ENCODE peak calls at places on chromosome 21, in four cellular contexts. F is PC-9, Q is neuronal stem cell, O is breast epithelium. R is an unnamed sample.

GRCh38 chr21:40964691-40965090 is 117.7 kb upstream of the DSCAM start:
- DNase-seq in F (no peak), Q (no peak), O (no peak), R (no peak)

GRCh38 chr21:35329940-35330670 is 281.0 kb upstream of the RUNX1 start:
- DNase-seq in F (no peak), Q (no peak), O (no peak), R (no peak)

GRCh38 chr21:33495743-33496142 is 4.2 kb upstream of the DNAJC28 start:
- DNase-seq in F (no peak), Q (no peak), O (no peak), R (no peak)

GRCh38 chr21:41747943-41748738 is 18.7 kb downstream of the RIPK4 start:
- DNase-seq in F (peak; percentile 22), Q (no peak), O (no peak), R (no peak)

GRCh38 chr21:37008705-37009104 is 2.2 kb downstream of the RIPPLY3 start:
- DNase-seq in F (no peak), Q (no peak), O (no peak), R (no peak)

GRCh38 chr21:39313042-39313456 is 383 bp downstream of the BRWD1 start:
- DNase-seq in F (no peak), Q (peak; percentile 26), O (no peak), R (peak; percentile 33)

GRCh38 chr21:43331962-43332458 is 94.9 kb downstream of the SIK1 start:
- DNase-seq in F (no peak), Q (no peak), O (peak; percentile 80), R (peak; percentile 33)

GRCh38 chr21:37829447-37829846 is 86.8 kb downstream of the KCNJ6 start:
- DNase-seq in F (no peak), Q (no peak), O (no peak), R (no peak)

GRCh38 chr21:32331444-32332305 is 33.0 kb downstream of the MRAP start:
- DNase-seq in F (no peak), Q (peak; percentile 23), O (no peak), R (no peak)

GRCh38 chr21:43800124-43800523 is 10.7 kb downstream of the RRP1 start:
- DNase-seq in F (no peak), Q (no peak), O (no peak), R (no peak)

GRCh38 chr21:42079939-42080787 is 9.0 kb downstream of the UMODL1 start:
- DNase-seq in F (no peak), Q (no peak), O (no peak), R (no peak)

GRCh38 chr21:32888971-32889370 is 117.4 kb upstream of the PAXBP1 start:
- DNase-seq in F (no peak), Q (no peak), O (no peak), R (no peak)

GRCh38 chr21:33682992-33683627 is 40.8 kb downstream of the ITSN1 start:
- DNase-seq in F (peak; percentile 96), Q (no peak), O (no peak), R (no peak)

GRCh38 chr21:17089121-17089520 is 423.7 kb upstream of the CXADR start:
- DNase-seq in F (no peak), Q (no peak), O (no peak), R (no peak)

GRCh38 chr21:16154961-16155360 is 425.2 kb downstream of the USP25 start:
- DNase-seq in F (no peak), Q (no peak), O (no peak), R (no peak)

GRCh38 chr21:38721055-38721454 is 84.7 kb upstream of the ETS2 start:
- DNase-seq in F (no peak), Q (no peak), O (no peak), R (no peak)

GRCh38 chr21:8997011-8997440 is 1524.4 kb upstream of the TPTE start:
- DNase-seq in F (no peak), Q (no peak), O (no peak), R (no peak)

GRCh38 chr21:34113842-34114241 is 40.5 kb downstream of the MRPS6 start:
- DNase-seq in F (no peak), Q (no peak), O (no peak), R (no peak)

GRCh38 chr21:25967566-25968438 is 202.8 kb downstream of the APP start:
- DNase-seq in F (no peak), Q (no peak), O (no peak), R (no peak)

GRCh38 chr21:37717534-37717933 is 198.7 kb downstream of the KCNJ6 start:
- DNase-seq in F (no peak), Q (no peak), O (no peak), R (no peak)

GRCh38 chr21:42674351-42674940 is 21.0 kb downstream of the PDE9A start:
- DNase-seq in F (no peak), Q (peak; percentile 38), O (no peak), R (peak; percentile 12)

GRCh38 chr21:32726742-32727477 is 903 bp downstream of the SYNJ1 start:
- DNase-seq in F (peak; percentile 36), Q (peak; percentile 30), O (peak; percentile 20), R (peak; percentile 45)

GRCh38 chr21:43291347-43291950 is 122.6 kb downstream of the CRYAA start:
- DNase-seq in F (no peak), Q (no peak), O (no peak), R (no peak)

GRCh38 chr21:40016234-40016633 is 149.0 kb downstream of the PCP4 start:
- DNase-seq in F (no peak), Q (no peak), O (no peak), R (no peak)

GRCh38 chr21:36323032-36323431 is 3.0 kb downstream of the MORC3 start:
- DNase-seq in F (no peak), Q (no peak), O (no peak), R (no peak)

GRCh38 chr21:32200029-32200428 is 78.8 kb downstream of the MIS18A start:
- DNase-seq in F (no peak), Q (no peak), O (no peak), R (no peak)

GRCh38 chr21:36994501-36995189 is 11.9 kb upstream of the RIPPLY3 start:
- DNase-seq in F (no peak), Q (no peak), O (no peak), R (peak; percentile 16)

GRCh38 chr21:25733859-25734653 is 648 bp downstream of the ATP5PF start:
- DNase-seq in F (no peak), Q (no peak), O (no peak), R (no peak)

GRCh38 chr21:34582506-34583150 is 32.3 kb downstream of the RCAN1 start:
- DNase-seq in F (peak; percentile 37), Q (peak; percentile 14), O (peak; percentile 55), R (no peak)

GRCh38 chr21:40143822-40144525 is 276.7 kb downstream of the PCP4 start:
- DNase-seq in F (no peak), Q (peak; percentile 68), O (peak; percentile 33), R (peak; percentile 75)

GRCh38 chr21:42463861-42464515 is 32.0 kb downstream of the RSPH1 start:
- DNase-seq in F (no peak), Q (peak; percentile 11), O (no peak), R (peak; percentile 28)

GRCh38 chr21:35614412-35614901 is 445.9 kb downstream of the SETD4 start:
- DNase-seq in F (no peak), Q (no peak), O (no peak), R (no peak)

GRCh38 chr21:38126677-38127271 is 130.0 kb upstream of the KCNJ15 start:
- DNase-seq in F (no peak), Q (peak; percentile 48), O (peak; percentile 23), R (peak; percentile 68)

GRCh38 chr21:42022906-42023305 is 12.7 kb upstream of the ZBTB21 start:
- DNase-seq in F (no peak), Q (no peak), O (no peak), R (no peak)

GRCh38 chr21:42512346-42513034 is 1.2 kb upstream of the SLC37A1 start:
- DNase-seq in F (no peak), Q (no peak), O (no peak), R (no peak)

GRCh38 chr21:29718081-29718815 is 221.5 kb downstream of the GRIK1 start:
- DNase-seq in F (peak; percentile 68), Q (no peak), O (no peak), R (no peak)

GRCh38 chr21:38170283-38170682 is 86.5 kb upstream of the KCNJ15 start:
- DNase-seq in F (no peak), Q (no peak), O (no peak), R (peak; percentile 26)

GRCh38 chr21:39373634-39374033 is 24.7 kb upstream of the HMGN1 start:
- DNase-seq in F (no peak), Q (no peak), O (no peak), R (no peak)

GRCh38 chr21:45202344-45202743 is 85.4 kb downstream of the POFUT2 start:
- DNase-seq in F (no peak), Q (no peak), O (no peak), R (no peak)

GRCh38 chr21:45200596-45201296 is 86.9 kb downstream of the POFUT2 start:
- DNase-seq in F (no peak), Q (no peak), O (no peak), R (no peak)

GRCh38 chr21:45204395-45204794 is 83.3 kb downstream of the POFUT2 start:
- DNase-seq in F (no peak), Q (no peak), O (no peak), R (no peak)

GRCh38 chr21:45203983-45204382 is 83.7 kb downstream of the POFUT2 start:
- DNase-seq in F (no peak), Q (no peak), O (no peak), R (no peak)

DNA sequence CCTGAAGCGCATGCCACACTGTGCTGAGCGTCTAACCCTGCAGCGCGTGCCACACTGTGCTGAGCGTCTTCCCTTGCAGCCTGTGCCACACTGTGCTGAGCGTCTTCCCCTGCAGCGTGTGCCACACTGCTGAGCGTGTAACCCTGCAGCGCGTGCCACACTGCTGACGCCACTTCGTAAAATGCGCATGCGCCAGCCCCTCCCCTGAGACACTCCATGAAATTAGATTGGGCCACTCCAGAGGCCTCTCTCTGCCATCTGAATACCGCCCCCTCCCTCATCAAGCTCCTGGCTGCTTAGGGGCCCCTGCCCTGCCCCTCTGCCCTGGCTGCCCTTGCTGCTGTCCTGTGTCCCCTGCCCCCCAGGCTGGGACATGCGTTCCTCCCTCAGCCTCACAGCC is 84.8 kb downstream of the POFUT2 start:
- DNase-seq in F (no peak), Q (no peak), O (no peak), R (no peak)
- H3K4me1 ChIP-seq in F (no peaks in the 10 kb centered on the region), Q (no peaks in the 10 kb centered on the region), O (no peaks in the 10 kb centered on the region), R (no peaks in the 10 kb centered on the region)

GRCh38 chr21:20330652-20331051 is 667.6 kb upstream of the NCAM2 start:
- DNase-seq in F (no peak), Q (no peak), O (no peak), R (no peak)
- H3K4me3 ChIP-seq in F (no peak overlapping the region), Q (no peak overlapping the region), O (no peak overlapping the region), R (no peak overlapping the region)

GRCh38 chr21:45465105-45465504 is 60.1 kb downstream of the COL18A1 start:
- DNase-seq in F (no peak), Q (no peak), O (no peak), R (no peak)

GRCh38 chr21:45465611-45466329 is 60.8 kb downstream of the COL18A1 start:
- DNase-seq in F (no peak), Q (no peak), O (no peak), R (no peak)

GRCh38 chr21:45467221-45467779 is 62.3 kb downstream of the COL18A1 start:
- DNase-seq in F (no peak), Q (no peak), O (no peak), R (no peak)

GRCh38 chr21:45468051-45468970 is 63.3 kb downstream of the COL18A1 start:
- DNase-seq in F (no peak), Q (no peak), O (no peak), R (no peak)

GRCh38 chr21:45466330-45467220 is 61.6 kb downstream of the COL18A1 start:
- DNase-seq in F (no peak), Q (no peak), O (no peak), R (no peak)
- H3K4me1 ChIP-seq in F (peaks cover 11% of the 10 kb centered on the region), Q (peaks cover 10% of the 10 kb centered on the region), O (peaks cover 9% of the 10 kb centered on the region), R (peaks cover 12% of the 10 kb centered on the region)

GRCh38 chr21:45029968-45030636 is 44.3 kb upstream of the ADARB1 start:
- DNase-seq in F (no peak), Q (peak; percentile 74), O (no peak), R (no peak)
- H3K4me3 ChIP-seq in F (no peak overlapping the region), Q (no peak overlapping the region), O (no peak overlapping the region), R (no peak overlapping the region)

GRCh38 chr21:15061747-15062146 is 3.1 kb downstream of the NRIP1 start:
- DNase-seq in F (no peak), Q (no peak), O (no peak), R (no peak)
- H3K4me1 ChIP-seq in F (peaks cover 55% of the 10 kb centered on the region), Q (peaks cover 25% of the 10 kb centered on the region), O (no peaks in the 10 kb centered on the region), R (peaks cover 26% of the 10 kb centered on the region)

R was measured in thyroid gland.